ENCODE peak calls at places on chromosomes 6 and 20, in ten cellular contexts. One of them, this sample, is unnamed.
A peak's percentile ranks its signal among the peaks of the same experiment; 100 is the strongest.

GRCh38 chr20:61806314-61806713 is 259.4 kb downstream of the TAF4 start:
- DNase-seq in upper lobe of right lung: peak; percentile 38
- DNase-seq in HL-60: no peak
- DNase-seq in PC-9: no peak
- DNase-seq in SJSA1: no peak
- DNase-seq in CD8-positive, alpha-beta T cell: no peak
- DNase-seq in substantia nigra: no peak
- DNase-seq in adrenal gland: no peak
- DNase-seq in lung: no peak
- DNase-seq in aorta: no peak
- DNase-seq in this sample: no peak

GRCh38 chr6:38482466-38482865 is 157.3 kb downstream of the BTBD9 start:
- DNase-seq in upper lobe of right lung: no peak
- DNase-seq in HL-60: no peak
- DNase-seq in PC-9: no peak
- DNase-seq in SJSA1: no peak
- DNase-seq in CD8-positive, alpha-beta T cell: no peak
- DNase-seq in substantia nigra: no peak
- DNase-seq in adrenal gland: no peak
- DNase-seq in lung: no peak
- DNase-seq in aorta: no peak
- DNase-seq in this sample: no peak

GRCh38 chr20:34065260-34065659 is 46.8 kb downstream of the EIF2S2 start:
- DNase-seq in upper lobe of right lung: no peak
- DNase-seq in HL-60: no peak
- DNase-seq in PC-9: no peak
- DNase-seq in SJSA1: no peak
- DNase-seq in CD8-positive, alpha-beta T cell: no peak
- DNase-seq in substantia nigra: no peak
- DNase-seq in adrenal gland: peak; percentile 83
- DNase-seq in lung: no peak
- DNase-seq in aorta: no peak
- DNase-seq in this sample: no peak

GRCh38 chr6:43402819-43403218 is 24.5 kb upstream of the ABCC10 start:
- DNase-seq in upper lobe of right lung: no peak
- DNase-seq in HL-60: no peak
- DNase-seq in PC-9: no peak
- DNase-seq in SJSA1: no peak
- DNase-seq in CD8-positive, alpha-beta T cell: no peak
- DNase-seq in substantia nigra: no peak
- DNase-seq in adrenal gland: no peak
- DNase-seq in lung: no peak
- DNase-seq in aorta: no peak
- DNase-seq in this sample: no peak

GRCh38 chr6:168273483-168274045 is 46.0 kb downstream of the DACT2 start:
- DNase-seq in upper lobe of right lung: no peak
- DNase-seq in HL-60: no peak
- DNase-seq in PC-9: no peak
- DNase-seq in SJSA1: peak; percentile 33
- DNase-seq in CD8-positive, alpha-beta T cell: no peak
- DNase-seq in substantia nigra: no peak
- DNase-seq in adrenal gland: no peak
- DNase-seq in lung: no peak
- DNase-seq in aorta: no peak
- DNase-seq in this sample: no peak

GRCh38 chr6:16383607-16384206 is 145.3 kb downstream of the GMPR start:
- DNase-seq in upper lobe of right lung: no peak
- DNase-seq in HL-60: no peak
- DNase-seq in PC-9: no peak
- DNase-seq in SJSA1: no peak
- DNase-seq in CD8-positive, alpha-beta T cell: no peak
- DNase-seq in substantia nigra: no peak
- DNase-seq in adrenal gland: no peak
- DNase-seq in lung: no peak
- DNase-seq in aorta: no peak
- DNase-seq in this sample: no peak

GRCh38 chr6:90468080-90468479 is 118.8 kb downstream of the MAP3K7 start:
- DNase-seq in upper lobe of right lung: no peak
- DNase-seq in HL-60: no peak
- DNase-seq in PC-9: no peak
- DNase-seq in SJSA1: peak; percentile 52
- DNase-seq in CD8-positive, alpha-beta T cell: no peak
- DNase-seq in substantia nigra: no peak
- DNase-seq in adrenal gland: no peak
- DNase-seq in lung: no peak
- DNase-seq in aorta: no peak
- DNase-seq in this sample: no peak

GRCh38 chr20:61522498-61523090 is 270.5 kb downstream of the CDH4 start:
- DNase-seq in upper lobe of right lung: no peak
- DNase-seq in HL-60: no peak
- DNase-seq in PC-9: no peak
- DNase-seq in SJSA1: no peak
- DNase-seq in CD8-positive, alpha-beta T cell: no peak
- DNase-seq in substantia nigra: no peak
- DNase-seq in adrenal gland: no peak
- DNase-seq in lung: no peak
- DNase-seq in aorta: peak; percentile 71
- DNase-seq in this sample: no peak

GRCh38 chr6:149264629-149265028 is 52.9 kb upstream of the TAB2 start:
- DNase-seq in upper lobe of right lung: no peak
- DNase-seq in HL-60: no peak
- DNase-seq in PC-9: no peak
- DNase-seq in SJSA1: no peak
- DNase-seq in CD8-positive, alpha-beta T cell: peak; percentile 47
- DNase-seq in substantia nigra: no peak
- DNase-seq in adrenal gland: no peak
- DNase-seq in lung: no peak
- DNase-seq in aorta: no peak
- DNase-seq in this sample: no peak

GRCh38 chr6:41577865-41578713 is 31.9 kb downstream of the FOXP4 start:
- DNase-seq in upper lobe of right lung: peak; percentile 73
- DNase-seq in HL-60: no peak
- DNase-seq in PC-9: peak; percentile 86
- DNase-seq in SJSA1: peak; percentile 66
- DNase-seq in CD8-positive, alpha-beta T cell: no peak
- DNase-seq in substantia nigra: no peak
- DNase-seq in adrenal gland: no peak
- DNase-seq in lung: peak; percentile 51
- DNase-seq in aorta: no peak
- DNase-seq in this sample: no peak

GRCh38 chr6:72032056-72032455 is 145.7 kb downstream of the RIMS1 start:
- DNase-seq in upper lobe of right lung: no peak
- DNase-seq in HL-60: no peak
- DNase-seq in PC-9: no peak
- DNase-seq in SJSA1: no peak
- DNase-seq in CD8-positive, alpha-beta T cell: no peak
- DNase-seq in substantia nigra: no peak
- DNase-seq in adrenal gland: no peak
- DNase-seq in lung: no peak
- DNase-seq in aorta: no peak
- DNase-seq in this sample: no peak

GRCh38 chr6:153787341-153787606 is 251.8 kb upstream of the OPRM1 start:
- DNase-seq in upper lobe of right lung: no peak
- DNase-seq in HL-60: no peak
- DNase-seq in PC-9: no peak
- DNase-seq in SJSA1: no peak
- DNase-seq in CD8-positive, alpha-beta T cell: no peak
- DNase-seq in substantia nigra: no peak
- DNase-seq in adrenal gland: no peak
- DNase-seq in lung: no peak
- DNase-seq in aorta: no peak
- DNase-seq in this sample: no peak

GRCh38 chr6:16396497-16397319 is 158.3 kb downstream of the GMPR start:
- DNase-seq in upper lobe of right lung: no peak
- DNase-seq in HL-60: no peak
- DNase-seq in PC-9: no peak
- DNase-seq in SJSA1: no peak
- DNase-seq in CD8-positive, alpha-beta T cell: no peak
- DNase-seq in substantia nigra: no peak
- DNase-seq in adrenal gland: no peak
- DNase-seq in lung: no peak
- DNase-seq in aorta: no peak
- DNase-seq in this sample: no peak

GRCh38 chr6:48200874-48201273 is 89.9 kb upstream of the PTCHD4 start:
- DNase-seq in upper lobe of right lung: no peak
- DNase-seq in HL-60: no peak
- DNase-seq in PC-9: no peak
- DNase-seq in SJSA1: no peak
- DNase-seq in CD8-positive, alpha-beta T cell: no peak
- DNase-seq in substantia nigra: no peak
- DNase-seq in adrenal gland: no peak
- DNase-seq in lung: no peak
- DNase-seq in aorta: no peak
- DNase-seq in this sample: no peak

DNA sequence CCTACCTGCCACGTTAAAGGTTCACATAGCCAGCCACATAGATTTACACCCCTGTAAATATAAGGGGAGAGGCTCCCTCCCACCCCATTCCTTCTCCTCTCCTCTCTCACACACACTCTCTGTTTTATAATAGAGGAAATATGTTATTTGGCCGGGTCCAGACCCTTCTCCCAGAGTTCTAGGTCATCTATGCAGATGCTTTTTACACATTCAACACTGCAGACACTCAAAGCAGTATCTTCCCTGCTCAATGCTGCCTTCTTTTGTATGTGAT is 706 bp upstream of the DEK start:
- DNase-seq in upper lobe of right lung: no peak
- DNase-seq in HL-60: no peak
- DNase-seq in PC-9: no peak
- DNase-seq in SJSA1: no peak
- DNase-seq in CD8-positive, alpha-beta T cell: no peak
- DNase-seq in substantia nigra: no peak
- DNase-seq in adrenal gland: no peak
- DNase-seq in lung: no peak
- DNase-seq in aorta: no peak
- DNase-seq in this sample: no peak
- H3K27ac ChIP-seq in upper lobe of right lung: peak overlapping the region; percentile 90
- H3K27ac ChIP-seq in HL-60: peak overlapping the region; percentile 73
- H3K27ac ChIP-seq in PC-9: peak overlapping the region; percentile 1
- H3K27ac ChIP-seq in SJSA1: peak overlapping the region; percentile 100
- H3K27ac ChIP-seq in CD8-positive, alpha-beta T cell: peak overlapping the region; percentile 53
- H3K27ac ChIP-seq in substantia nigra: peak overlapping the region; percentile 85
- H3K27ac ChIP-seq in adrenal gland: peak overlapping the region; percentile 98
- H3K27ac ChIP-seq in lung: peak overlapping the region; percentile 99
- H3K27ac ChIP-seq in aorta: no peak overlapping the region
- H3K27ac ChIP-seq in this sample: peak overlapping the region; percentile 97

GRCh38 chr20:3798908-3799248 is 2.8 kb downstream of the CDC25B start:
- DNase-seq in upper lobe of right lung: no peak
- DNase-seq in HL-60: no peak
- DNase-seq in PC-9: no peak
- DNase-seq in SJSA1: no peak
- DNase-seq in CD8-positive, alpha-beta T cell: no peak
- DNase-seq in substantia nigra: no peak
- DNase-seq in adrenal gland: no peak
- DNase-seq in lung: no peak
- DNase-seq in aorta: no peak
- DNase-seq in this sample: no peak

GRCh38 chr20:3797226-3797545 is 1.1 kb downstream of the CDC25B start:
- DNase-seq in upper lobe of right lung: no peak
- DNase-seq in HL-60: no peak
- DNase-seq in PC-9: no peak
- DNase-seq in SJSA1: no peak
- DNase-seq in CD8-positive, alpha-beta T cell: no peak
- DNase-seq in substantia nigra: no peak
- DNase-seq in adrenal gland: no peak
- DNase-seq in lung: no peak
- DNase-seq in aorta: no peak
- DNase-seq in this sample: no peak

GRCh38 chr20:3798405-3798768 is 2.3 kb downstream of the CDC25B start:
- DNase-seq in upper lobe of right lung: no peak
- DNase-seq in HL-60: no peak
- DNase-seq in PC-9: no peak
- DNase-seq in SJSA1: no peak
- DNase-seq in CD8-positive, alpha-beta T cell: no peak
- DNase-seq in substantia nigra: no peak
- DNase-seq in adrenal gland: no peak
- DNase-seq in lung: no peak
- DNase-seq in aorta: no peak
- DNase-seq in this sample: no peak

GRCh38 chr20:3796477-3797225 is 541 bp downstream of the CDC25B start:
- DNase-seq in upper lobe of right lung: no peak
- DNase-seq in HL-60: no peak
- DNase-seq in PC-9: no peak
- DNase-seq in SJSA1: no peak
- DNase-seq in CD8-positive, alpha-beta T cell: no peak
- DNase-seq in substantia nigra: no peak
- DNase-seq in adrenal gland: no peak
- DNase-seq in lung: no peak
- DNase-seq in aorta: peak; percentile 76
- DNase-seq in this sample: no peak

GRCh38 chr20:3797592-3798404 is 1.7 kb downstream of the CDC25B start:
- DNase-seq in upper lobe of right lung: no peak
- DNase-seq in HL-60: no peak
- DNase-seq in PC-9: peak; percentile 48
- DNase-seq in SJSA1: no peak
- DNase-seq in CD8-positive, alpha-beta T cell: peak; percentile 67
- DNase-seq in substantia nigra: no peak
- DNase-seq in adrenal gland: no peak
- DNase-seq in lung: no peak
- DNase-seq in aorta: no peak
- DNase-seq in this sample: no peak
- H3K27ac ChIP-seq in upper lobe of right lung: peak overlapping the region; percentile 72
- H3K27ac ChIP-seq in HL-60: no peak overlapping the region
- H3K27ac ChIP-seq in PC-9: no peak overlapping the region
- H3K27ac ChIP-seq in SJSA1: peak overlapping the region; percentile 76
- H3K27ac ChIP-seq in CD8-positive, alpha-beta T cell: peak overlapping the region; percentile 50
- H3K27ac ChIP-seq in substantia nigra: peak overlapping the region; percentile 90
- H3K27ac ChIP-seq in adrenal gland: no peak overlapping the region
- H3K27ac ChIP-seq in lung: peak overlapping the region; percentile 78
- H3K27ac ChIP-seq in aorta: no peak overlapping the region
- H3K27ac ChIP-seq in this sample: peak overlapping the region; percentile 98

DNA sequence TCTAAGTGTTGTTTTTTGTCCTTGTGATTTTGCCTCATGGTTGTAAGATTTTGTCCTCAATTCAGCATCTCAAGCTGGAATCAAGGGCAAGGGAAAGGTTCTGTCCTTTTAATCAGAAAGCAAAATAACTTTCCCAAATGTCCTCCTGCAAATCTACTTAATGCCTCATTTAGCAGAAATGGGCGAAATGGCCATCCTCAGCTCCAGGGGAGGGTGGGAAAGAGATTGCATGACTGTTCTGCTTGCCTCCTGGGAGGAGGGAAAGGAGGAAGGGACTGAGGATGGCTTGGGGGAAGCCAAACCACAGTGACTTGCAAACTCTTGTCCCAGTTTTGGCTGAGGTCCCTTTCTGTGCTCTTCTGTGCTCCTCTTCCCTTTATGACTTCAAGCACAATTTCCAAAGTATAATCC is 43.4 kb downstream of the TNFAIP3 start:
- DNase-seq in upper lobe of right lung: no peak
- DNase-seq in HL-60: peak; percentile 80
- DNase-seq in PC-9: no peak
- DNase-seq in SJSA1: no peak
- DNase-seq in CD8-positive, alpha-beta T cell: no peak
- DNase-seq in substantia nigra: no peak
- DNase-seq in adrenal gland: no peak
- DNase-seq in lung: no peak
- DNase-seq in aorta: no peak
- DNase-seq in this sample: no peak
- H3K27ac ChIP-seq in upper lobe of right lung: no peak overlapping the region
- H3K27ac ChIP-seq in HL-60: peak overlapping the region; percentile 52
- H3K27ac ChIP-seq in PC-9: no peak overlapping the region
- H3K27ac ChIP-seq in SJSA1: no peak overlapping the region
- H3K27ac ChIP-seq in CD8-positive, alpha-beta T cell: no peak overlapping the region
- H3K27ac ChIP-seq in substantia nigra: no peak overlapping the region
- H3K27ac ChIP-seq in adrenal gland: no peak overlapping the region
- H3K27ac ChIP-seq in lung: no peak overlapping the region
- H3K27ac ChIP-seq in aorta: no peak overlapping the region
- H3K27ac ChIP-seq in this sample: no peak overlapping the region

GRCh38 chr6:31308050-31308844 is 36.4 kb upstream of the HLA-C start:
- DNase-seq in upper lobe of right lung: peak; percentile 92
- DNase-seq in HL-60: no peak
- DNase-seq in PC-9: peak; percentile 67
- DNase-seq in SJSA1: no peak
- DNase-seq in CD8-positive, alpha-beta T cell: peak; percentile 67
- DNase-seq in substantia nigra: no peak
- DNase-seq in adrenal gland: no peak
- DNase-seq in lung: peak; percentile 89
- DNase-seq in aorta: peak; percentile 77
- DNase-seq in this sample: no peak
- H3K27ac ChIP-seq in upper lobe of right lung: peak overlapping the region; percentile 36
- H3K27ac ChIP-seq in HL-60: no peak overlapping the region
- H3K27ac ChIP-seq in PC-9: no peak overlapping the region
- H3K27ac ChIP-seq in SJSA1: no peak overlapping the region
- H3K27ac ChIP-seq in CD8-positive, alpha-beta T cell: peak overlapping the region; percentile 27
- H3K27ac ChIP-seq in substantia nigra: no peak overlapping the region
- H3K27ac ChIP-seq in adrenal gland: no peak overlapping the region
- H3K27ac ChIP-seq in lung: peak overlapping the region; percentile 62
- H3K27ac ChIP-seq in aorta: no peak overlapping the region
- H3K27ac ChIP-seq in this sample: no peak overlapping the region

This sample was measured in dorsolateral prefrontal cortex.